ENCODE peak calls at places on chromosomes 16 and 17, in five cellular contexts. D is GM13977, M is activated T-cell treated with anti-CD3 and anti-CD28 coated beads for 1 hour, B is EL, O is lung microvascular endothelial cell. Y is an unnamed sample.

GRCh38 chr16:85415196-85415988 is 197.7 kb upstream of the GSE1 start:
- DNase-seq in D (no peak), M (no peak), B (no peak), O (no peak), Y (no peak)

GRCh38 chr16:58026705-58027340 is 1.3 kb downstream of the MMP15 start:
- DNase-seq in D (no peak), M (no peak), B (no peak), O (no peak), Y (no peak)

GRCh38 chr17:68704897-68705296 is 103.7 kb upstream of the FAM20A start:
- DNase-seq in D (no peak), M (no peak), B (peak; percentile 82), O (no peak), Y (no peak)

GRCh38 chr16:54927125-54928015 is 3.3 kb upstream of the IRX5 start:
- DNase-seq in D (no peak), M (no peak), B (no peak), O (no peak), Y (no peak)

GRCh38 chr16:69494993-69495392 is 70.6 kb downstream of the CYB5B start:
- DNase-seq in D (peak; percentile 37), M (peak; percentile 5), B (peak; percentile 30), O (peak; percentile 59), Y (peak; percentile 71)

GRCh38 chr16:57893559-57894389 is 77.2 kb downstream of the CNGB1 start:
- DNase-seq in D (no peak), M (no peak), B (peak; percentile 96), O (peak; percentile 92), Y (no peak)

GRCh38 chr16:4057439-4057877 is 58.8 kb downstream of the ADCY9 start:
- DNase-seq in D (no peak), M (no peak), B (peak; percentile 60), O (no peak), Y (no peak)

GRCh38 chr16:57757326-57757786 is 21.8 kb downstream of the KATNB1 start:
- DNase-seq in D (peak; percentile 97), M (peak; percentile 89), B (peak; percentile 78), O (peak; percentile 78), Y (peak; percentile 98)

GRCh38 chr17:81651692-81652091 is 4.7 kb downstream of the PDE6G start:
- DNase-seq in D (no peak), M (no peak), B (peak; percentile 96), O (peak; percentile 44), Y (peak; percentile 35)

Y was measured in iPS-NIHi11.